ENCODE peak calls at places on chromosomes 11 and 22, in five cellular contexts. One of them, this sample, is unnamed.

GRCh38 chr11:63280920-63281319 is 37.5 kb upstream of the SLC22A25 start:
- DNase-seq in neural progenitor cell: no peak
- DNase-seq in activated CD8-positive, alpha-beta T cell treated with anti-CD3 and anti-CD28 coated beads for 36 hours: no peak
- DNase-seq in NB4: no peak
- DNase-seq in heart left ventricle: no peak
- DNase-seq in this sample: no peak

GRCh38 chr22:36225333-36225922 is 13.9 kb downstream of the APOL2 start:
- DNase-seq in neural progenitor cell: no peak
- DNase-seq in activated CD8-positive, alpha-beta T cell treated with anti-CD3 and anti-CD28 coated beads for 36 hours: no peak
- DNase-seq in NB4: no peak
- DNase-seq in heart left ventricle: no peak
- DNase-seq in this sample: no peak

GRCh38 chr11:125941606-125942275 is 4.1 kb upstream of the VSIG10L2 start:
- DNase-seq in neural progenitor cell: peak
- DNase-seq in activated CD8-positive, alpha-beta T cell treated with anti-CD3 and anti-CD28 coated beads for 36 hours: peak
- DNase-seq in NB4: peak
- DNase-seq in heart left ventricle: peak
- DNase-seq in this sample: peak

GRCh38 chr22:26515938-26516337 is 3.7 kb upstream of the TFIP11 start:
- DNase-seq in neural progenitor cell: no peak
- DNase-seq in activated CD8-positive, alpha-beta T cell treated with anti-CD3 and anti-CD28 coated beads for 36 hours: no peak
- DNase-seq in NB4: no peak
- DNase-seq in heart left ventricle: no peak
- DNase-seq in this sample: no peak

GRCh38 chr11:122900803-122901202 is 18.2 kb downstream of the JHY start:
- DNase-seq in neural progenitor cell: no peak
- DNase-seq in activated CD8-positive, alpha-beta T cell treated with anti-CD3 and anti-CD28 coated beads for 36 hours: no peak
- DNase-seq in NB4: peak
- DNase-seq in heart left ventricle: no peak
- DNase-seq in this sample: no peak

GRCh38 chr11:129300099-129300498 is 75.5 kb upstream of the BARX2 start:
- DNase-seq in neural progenitor cell: no peak
- DNase-seq in activated CD8-positive, alpha-beta T cell treated with anti-CD3 and anti-CD28 coated beads for 36 hours: no peak
- DNase-seq in NB4: no peak
- DNase-seq in heart left ventricle: no peak
- DNase-seq in this sample: no peak

GRCh38 chr22:38032681-38033521 is 24.3 kb upstream of the PICK1 start:
- DNase-seq in neural progenitor cell: no peak
- DNase-seq in activated CD8-positive, alpha-beta T cell treated with anti-CD3 and anti-CD28 coated beads for 36 hours: no peak
- DNase-seq in NB4: peak
- DNase-seq in heart left ventricle: no peak
- DNase-seq in this sample: no peak

GRCh38 chr22:20611418-20611817 is 104.0 kb downstream of the MED15 start:
- DNase-seq in neural progenitor cell: no peak
- DNase-seq in activated CD8-positive, alpha-beta T cell treated with anti-CD3 and anti-CD28 coated beads for 36 hours: no peak
- DNase-seq in NB4: no peak
- DNase-seq in heart left ventricle: no peak
- DNase-seq in this sample: no peak

GRCh38 chr11:34432822-34433221 is 5.9 kb upstream of the CAT start:
- DNase-seq in neural progenitor cell: no peak
- DNase-seq in activated CD8-positive, alpha-beta T cell treated with anti-CD3 and anti-CD28 coated beads for 36 hours: no peak
- DNase-seq in NB4: peak
- DNase-seq in heart left ventricle: no peak
- DNase-seq in this sample: no peak

GRCh38 chr22:36065775-36066544 is 37.3 kb upstream of the RBFOX2 start:
- DNase-seq in neural progenitor cell: peak
- DNase-seq in activated CD8-positive, alpha-beta T cell treated with anti-CD3 and anti-CD28 coated beads for 36 hours: peak
- DNase-seq in NB4: peak
- DNase-seq in heart left ventricle: peak
- DNase-seq in this sample: peak

GRCh38 chr11:15673408-15673811 is 558.7 kb downstream of the INSC start:
- DNase-seq in neural progenitor cell: no peak
- DNase-seq in activated CD8-positive, alpha-beta T cell treated with anti-CD3 and anti-CD28 coated beads for 36 hours: no peak
- DNase-seq in NB4: no peak
- DNase-seq in heart left ventricle: no peak
- DNase-seq in this sample: no peak

GRCh38 chr11:3723014-3723708 is 52.0 kb upstream of the CHRNA10 start:
- DNase-seq in neural progenitor cell: no peak
- DNase-seq in activated CD8-positive, alpha-beta T cell treated with anti-CD3 and anti-CD28 coated beads for 36 hours: no peak
- DNase-seq in NB4: peak
- DNase-seq in heart left ventricle: no peak
- DNase-seq in this sample: no peak

GRCh38 chr11:77589521-77590193 is at the start of gene AQP11:
- DNase-seq in neural progenitor cell: peak
- DNase-seq in activated CD8-positive, alpha-beta T cell treated with anti-CD3 and anti-CD28 coated beads for 36 hours: peak
- DNase-seq in NB4: peak
- DNase-seq in heart left ventricle: peak
- DNase-seq in this sample: peak

GRCh38 chr11:119727523-119728081 is 1.4 kb downstream of the NECTIN1 start:
- DNase-seq in neural progenitor cell: peak
- DNase-seq in activated CD8-positive, alpha-beta T cell treated with anti-CD3 and anti-CD28 coated beads for 36 hours: peak
- DNase-seq in NB4: peak
- DNase-seq in heart left ventricle: peak
- DNase-seq in this sample: peak

GRCh38 chr22:30575011-30575671 is 676 bp upstream of the GAL3ST1 start:
- DNase-seq in neural progenitor cell: peak
- DNase-seq in activated CD8-positive, alpha-beta T cell treated with anti-CD3 and anti-CD28 coated beads for 36 hours: no peak
- DNase-seq in NB4: no peak
- DNase-seq in heart left ventricle: peak
- DNase-seq in this sample: no peak

GRCh38 chr22:38177926-38178604 is 3.6 kb downstream of the PLA2G6 start:
- DNase-seq in neural progenitor cell: peak
- DNase-seq in activated CD8-positive, alpha-beta T cell treated with anti-CD3 and anti-CD28 coated beads for 36 hours: no peak
- DNase-seq in NB4: peak
- DNase-seq in heart left ventricle: no peak
- DNase-seq in this sample: peak

GRCh38 chr22:46043816-46044717 is 67.1 kb upstream of the WNT7B start:
- DNase-seq in neural progenitor cell: no peak
- DNase-seq in activated CD8-positive, alpha-beta T cell treated with anti-CD3 and anti-CD28 coated beads for 36 hours: no peak
- DNase-seq in NB4: no peak
- DNase-seq in heart left ventricle: peak
- DNase-seq in this sample: no peak

GRCh38 chr11:43697679-43698078 is 17.1 kb downstream of the HSD17B12 start:
- DNase-seq in neural progenitor cell: no peak
- DNase-seq in activated CD8-positive, alpha-beta T cell treated with anti-CD3 and anti-CD28 coated beads for 36 hours: no peak
- DNase-seq in NB4: no peak
- DNase-seq in heart left ventricle: no peak
- DNase-seq in this sample: no peak

GRCh38 chr22:46865642-46866041 is 103.2 kb downstream of the TBC1D22A start:
- DNase-seq in neural progenitor cell: no peak
- DNase-seq in activated CD8-positive, alpha-beta T cell treated with anti-CD3 and anti-CD28 coated beads for 36 hours: no peak
- DNase-seq in NB4: no peak
- DNase-seq in heart left ventricle: no peak
- DNase-seq in this sample: no peak

GRCh38 chr11:45652781-45653180 is 12.6 kb downstream of the CHST1 start:
- DNase-seq in neural progenitor cell: peak
- DNase-seq in activated CD8-positive, alpha-beta T cell treated with anti-CD3 and anti-CD28 coated beads for 36 hours: no peak
- DNase-seq in NB4: no peak
- DNase-seq in heart left ventricle: no peak
- DNase-seq in this sample: no peak

GRCh38 chr11:11691296-11692141 is 69.7 kb upstream of the GALNT18 start:
- DNase-seq in neural progenitor cell: peak
- DNase-seq in activated CD8-positive, alpha-beta T cell treated with anti-CD3 and anti-CD28 coated beads for 36 hours: no peak
- DNase-seq in NB4: no peak
- DNase-seq in heart left ventricle: no peak
- DNase-seq in this sample: no peak

GRCh38 chr22:45612451-45612901 is 59.2 kb upstream of the ATXN10 start:
- DNase-seq in neural progenitor cell: no peak
- DNase-seq in activated CD8-positive, alpha-beta T cell treated with anti-CD3 and anti-CD28 coated beads for 36 hours: peak
- DNase-seq in NB4: peak
- DNase-seq in heart left ventricle: peak
- DNase-seq in this sample: no peak

GRCh38 chr11:58742981-58743880 is 11.5 kb upstream of the GLYAT start:
- DNase-seq in neural progenitor cell: no peak
- DNase-seq in activated CD8-positive, alpha-beta T cell treated with anti-CD3 and anti-CD28 coated beads for 36 hours: no peak
- DNase-seq in NB4: peak
- DNase-seq in heart left ventricle: no peak
- DNase-seq in this sample: peak

GRCh38 chr11:78770931-78771330 is 196.3 kb upstream of the NARS2 start:
- DNase-seq in neural progenitor cell: no peak
- DNase-seq in activated CD8-positive, alpha-beta T cell treated with anti-CD3 and anti-CD28 coated beads for 36 hours: no peak
- DNase-seq in NB4: no peak
- DNase-seq in heart left ventricle: no peak
- DNase-seq in this sample: no peak

GRCh38 chr22:22094921-22095320 is 112.3 kb upstream of the TOP3B start:
- DNase-seq in neural progenitor cell: no peak
- DNase-seq in activated CD8-positive, alpha-beta T cell treated with anti-CD3 and anti-CD28 coated beads for 36 hours: no peak
- DNase-seq in NB4: no peak
- DNase-seq in heart left ventricle: no peak
- DNase-seq in this sample: no peak

GRCh38 chr11:62816567-62816966 is 11.3 kb upstream of the NXF1 start:
- DNase-seq in neural progenitor cell: no peak
- DNase-seq in activated CD8-positive, alpha-beta T cell treated with anti-CD3 and anti-CD28 coated beads for 36 hours: no peak
- DNase-seq in NB4: peak
- DNase-seq in heart left ventricle: no peak
- DNase-seq in this sample: no peak

GRCh38 chr11:95092549-95093324 is 3.1 kb downstream of the ENDOD1 start:
- DNase-seq in neural progenitor cell: peak
- DNase-seq in activated CD8-positive, alpha-beta T cell treated with anti-CD3 and anti-CD28 coated beads for 36 hours: peak
- DNase-seq in NB4: peak
- DNase-seq in heart left ventricle: no peak
- DNase-seq in this sample: peak

GRCh38 chr11:67275606-67276409 is 9.5 kb downstream of the GRK2 start:
- DNase-seq in neural progenitor cell: no peak
- DNase-seq in activated CD8-positive, alpha-beta T cell treated with anti-CD3 and anti-CD28 coated beads for 36 hours: peak
- DNase-seq in NB4: peak
- DNase-seq in heart left ventricle: peak
- DNase-seq in this sample: no peak

GRCh38 chr11:11577246-11577855 is 44.5 kb downstream of the GALNT18 start:
- DNase-seq in neural progenitor cell: no peak
- DNase-seq in activated CD8-positive, alpha-beta T cell treated with anti-CD3 and anti-CD28 coated beads for 36 hours: no peak
- DNase-seq in NB4: no peak
- DNase-seq in heart left ventricle: peak
- DNase-seq in this sample: no peak

GRCh38 chr11:59135648-59136461 is 6.8 kb upstream of the FAM111A start:
- DNase-seq in neural progenitor cell: peak
- DNase-seq in activated CD8-positive, alpha-beta T cell treated with anti-CD3 and anti-CD28 coated beads for 36 hours: peak
- DNase-seq in NB4: peak
- DNase-seq in heart left ventricle: peak
- DNase-seq in this sample: peak

GRCh38 chr11:102268985-102269470 is 48.3 kb upstream of the BIRC3 start:
- DNase-seq in neural progenitor cell: no peak
- DNase-seq in activated CD8-positive, alpha-beta T cell treated with anti-CD3 and anti-CD28 coated beads for 36 hours: no peak
- DNase-seq in NB4: no peak
- DNase-seq in heart left ventricle: no peak
- DNase-seq in this sample: no peak

DNA sequence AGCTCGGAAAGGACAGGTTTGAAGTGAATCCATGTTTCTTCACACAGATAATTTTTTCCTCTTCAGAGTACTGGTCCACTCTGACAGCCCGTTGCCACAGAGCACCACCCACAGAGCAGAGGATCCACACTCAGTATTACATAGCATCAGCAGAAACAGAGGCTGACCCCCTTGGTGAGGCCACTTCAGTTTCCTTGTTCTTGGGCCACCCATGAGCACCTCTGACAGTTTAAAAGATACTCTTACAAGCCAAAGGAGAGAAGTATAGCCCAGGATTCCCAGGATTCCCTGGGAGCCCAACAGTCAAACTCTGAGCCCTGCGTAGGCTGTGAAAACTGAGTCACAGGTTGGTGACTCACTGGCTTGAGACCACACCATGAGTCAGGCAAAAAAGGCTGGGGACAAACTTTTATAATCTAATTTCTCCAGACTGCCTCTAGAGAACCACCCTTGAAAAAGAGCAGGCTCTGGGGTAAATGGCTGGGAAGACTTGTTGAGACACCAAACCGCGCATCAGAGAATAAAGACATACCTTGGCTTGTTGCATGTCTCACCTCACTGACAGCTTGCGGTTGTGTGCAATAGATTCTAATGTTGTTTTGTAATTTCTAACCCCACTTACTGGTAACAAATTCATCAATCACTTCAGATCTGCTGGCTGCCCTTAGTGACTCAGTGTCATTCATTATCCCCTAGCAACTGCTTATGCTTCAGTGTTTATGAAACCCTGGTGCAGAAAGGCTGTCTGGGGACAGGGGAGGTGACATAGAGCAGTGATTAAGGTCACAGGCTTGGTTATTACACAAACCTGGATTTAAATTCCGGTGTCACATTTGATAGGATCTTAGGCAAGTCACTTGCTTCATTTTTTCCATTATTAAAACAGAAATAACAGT is 56.9 kb upstream of the PRSS23 start:
- DNase-seq in neural progenitor cell: no peak
- DNase-seq in activated CD8-positive, alpha-beta T cell treated with anti-CD3 and anti-CD28 coated beads for 36 hours: peak
- DNase-seq in NB4: peak
- DNase-seq in heart left ventricle: no peak
- DNase-seq in this sample: no peak
- TF ChIP-seq CTCF in neural progenitor cell: no peak
- TF ChIP-seq CTCF in activated CD8-positive, alpha-beta T cell treated with anti-CD3 and anti-CD28 coated beads for 36 hours: no peak
- TF ChIP-seq CTCF in NB4: no peak
- TF ChIP-seq CTCF in heart left ventricle: no peak
- TF ChIP-seq CTCF in this sample: no peak

GRCh38 chr22:39530692-39531331 is 1.7 kb downstream of the RPS19BP1 start:
- DNase-seq in neural progenitor cell: peak
- DNase-seq in activated CD8-positive, alpha-beta T cell treated with anti-CD3 and anti-CD28 coated beads for 36 hours: peak
- DNase-seq in NB4: peak
- DNase-seq in heart left ventricle: no peak
- DNase-seq in this sample: peak
- TF ChIP-seq CTCF in neural progenitor cell: peak
- TF ChIP-seq CTCF in activated CD8-positive, alpha-beta T cell treated with anti-CD3 and anti-CD28 coated beads for 36 hours: peak
- TF ChIP-seq CTCF in NB4: peak
- TF ChIP-seq CTCF in heart left ventricle: no peak
- TF ChIP-seq CTCF in this sample: peak

DNA sequence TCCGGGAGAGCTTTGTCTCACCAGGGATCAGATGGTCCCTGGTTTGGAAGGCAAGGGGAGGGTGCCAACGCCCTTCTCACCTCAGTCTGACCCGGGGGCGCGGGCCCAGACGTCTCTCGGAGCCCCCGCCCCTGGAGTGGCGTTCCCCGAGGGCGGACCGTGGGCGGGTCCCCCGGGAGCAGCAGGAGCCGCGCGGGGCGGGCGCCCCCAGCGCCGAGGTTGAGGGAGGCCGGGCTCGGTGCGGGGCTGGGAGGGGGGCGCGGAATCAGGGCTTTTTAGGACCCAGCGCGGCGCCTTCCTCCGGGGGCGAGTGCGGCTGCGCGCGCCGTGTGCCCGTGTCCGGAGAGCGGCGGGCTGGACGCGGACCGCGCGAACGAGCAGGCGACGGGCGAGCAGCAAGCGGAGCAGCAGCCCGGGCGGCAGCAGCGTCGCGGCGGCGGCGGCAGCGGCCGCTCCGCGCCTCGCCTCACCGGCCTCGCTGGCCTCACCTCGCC is at the start of gene KCNC1:
- DNase-seq in neural progenitor cell: peak
- DNase-seq in activated CD8-positive, alpha-beta T cell treated with anti-CD3 and anti-CD28 coated beads for 36 hours: no peak
- DNase-seq in NB4: no peak
- DNase-seq in heart left ventricle: no peak
- DNase-seq in this sample: peak
- TF ChIP-seq CTCF in neural progenitor cell: peak
- TF ChIP-seq CTCF in activated CD8-positive, alpha-beta T cell treated with anti-CD3 and anti-CD28 coated beads for 36 hours: no peak
- TF ChIP-seq CTCF in NB4: no peak
- TF ChIP-seq CTCF in heart left ventricle: no peak
- TF ChIP-seq CTCF in this sample: no peak

DNA sequence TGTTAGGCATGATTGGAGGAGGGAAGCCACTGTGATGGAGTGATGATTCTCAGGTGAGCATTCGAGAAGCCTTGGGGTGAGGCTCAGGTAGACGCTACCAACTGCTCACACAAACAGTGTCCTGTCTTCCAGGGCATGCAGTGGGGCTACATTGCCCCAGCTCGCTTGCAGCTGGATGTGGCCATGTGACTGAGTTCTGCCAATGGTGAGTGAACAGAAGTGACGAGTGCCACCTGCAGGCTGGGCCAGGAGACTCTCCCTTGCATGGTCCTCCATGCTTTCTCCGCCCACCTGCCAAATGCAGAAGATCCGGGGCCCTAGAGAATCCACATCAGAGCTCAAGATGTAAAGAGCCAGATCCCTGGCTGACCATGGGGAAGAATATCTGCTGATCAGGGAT is 195.9 kb downstream of the BCR start:
- DNase-seq in neural progenitor cell: no peak
- DNase-seq in activated CD8-positive, alpha-beta T cell treated with anti-CD3 and anti-CD28 coated beads for 36 hours: peak
- DNase-seq in NB4: peak
- DNase-seq in heart left ventricle: no peak
- DNase-seq in this sample: peak
- TF ChIP-seq CTCF in neural progenitor cell: peak
- TF ChIP-seq CTCF in activated CD8-positive, alpha-beta T cell treated with anti-CD3 and anti-CD28 coated beads for 36 hours: no peak
- TF ChIP-seq CTCF in NB4: peak
- TF ChIP-seq CTCF in heart left ventricle: peak
- TF ChIP-seq CTCF in this sample: peak